ENCODE peak calls at places on chromosomes 3 and 15, in seven cellular contexts. B is BE2C; L is stomach; J is AML-193; W is nucleus accumbens; Q is stimulated activated CD4-positive, alpha-beta T cell treated with anti-CD3 and anti-CD28 coated beads, Interleukin-2, amount 100 ng/mL, for 48 hours; A is occipital lobe. Y is an unnamed sample.

GRCh38 chr3:15557511-15557946 is 36.0 kb upstream of the COLQ start:
- DNase-seq in B (peak), L (peak), J (peak), W (no peak), Q (peak), A (no peak), Y (peak)

GRCh38 chr15:98842192-98842972 is 165.2 kb downstream of the PGPEP1L start:
- DNase-seq in B (no peak), L (no peak), J (no peak), W (no peak), Q (no peak), A (no peak), Y (no peak)

GRCh38 chr3:185216587-185216918 is 37.3 kb downstream of the EHHADH start:
- DNase-seq in B (no peak), L (no peak), J (no peak), W (no peak), Q (no peak), A (no peak), Y (no peak)

GRCh38 chr3:148736086-148736485 is 38.4 kb downstream of the AGTR1 start:
- DNase-seq in B (no peak), L (no peak), J (no peak), W (no peak), Q (no peak), A (no peak), Y (no peak)

GRCh38 chr15:39624806-39625205 is 43.9 kb downstream of the THBS1 start:
- DNase-seq in B (no peak), L (peak), J (no peak), W (no peak), Q (peak), A (no peak), Y (no peak)

GRCh38 chr15:50163719-50164410 is 18.1 kb upstream of the SLC27A2 start:
- DNase-seq in B (no peak), L (no peak), J (peak), W (no peak), Q (no peak), A (no peak), Y (no peak)

GRCh38 chr3:87358066-87358465 is 81.7 kb upstream of the POU1F1 start:
- DNase-seq in B (no peak), L (no peak), J (no peak), W (no peak), Q (no peak), A (no peak), Y (no peak)

GRCh38 chr15:85545185-85545584 is 164.8 kb downstream of the AKAP13 start:
- DNase-seq in B (no peak), L (no peak), J (peak), W (no peak), Q (no peak), A (no peak), Y (no peak)

GRCh38 chr3:195119461-195120198 is 151.3 kb downstream of the XXYLT1 start:
- DNase-seq in B (no peak), L (no peak), J (no peak), W (no peak), Q (no peak), A (no peak), Y (peak)

GRCh38 chr15:98888839-98889479 is 118.6 kb downstream of the PGPEP1L start:
- DNase-seq in B (no peak), L (no peak), J (no peak), W (no peak), Q (no peak), A (no peak), Y (no peak)

GRCh38 chr15:19944261-19944888 is 597.2 kb downstream of the GOLGA6L6 start:
- DNase-seq in B (no peak), L (no peak), J (no peak), W (no peak), Q (no peak), A (no peak), Y (no peak)

GRCh38 chr3:48858709-48859108 is 11.0 kb upstream of the PRKAR2A start:
- DNase-seq in B (no peak), L (no peak), J (no peak), W (no peak), Q (no peak), A (no peak), Y (no peak)

GRCh38 chr15:44029940-44030568 is 165.0 kb downstream of the FRMD5 start:
- DNase-seq in B (no peak), L (no peak), J (no peak), W (no peak), Q (no peak), A (no peak), Y (no peak)

GRCh38 chr3:24951186-24951585 is 456.5 kb upstream of the THRB start:
- DNase-seq in B (no peak), L (no peak), J (no peak), W (no peak), Q (no peak), A (no peak), Y (no peak)

GRCh38 chr15:62994975-62995730 is 47.4 kb upstream of the TPM1 start:
- DNase-seq in B (no peak), L (no peak), J (no peak), W (no peak), Q (no peak), A (no peak), Y (no peak)

GRCh38 chr3:111924283-111924682 is 54.5 kb upstream of the ABHD10 start:
- DNase-seq in B (no peak), L (peak), J (no peak), W (no peak), Q (no peak), A (no peak), Y (peak)

Y was measured in endothelial cell.